ENCODE peak calls at places on chromosomes 4 and X, in eight cellular contexts. B is CD8-positive, alpha-beta T cell; U is MM.1S; H is H9; X is mammary epithelial cell; T is tibial artery; K is pancreas; I is IMR-90. A is an unnamed sample.

GRCh38 chr4:119739796-119740195 is 111.2 kb upstream of the PDE5A start:
- DNase-seq in B (no peak), U (no peak), H (no peak), X (no peak), T (no peak), K (no peak), I (no peak), A (no peak)

GRCh38 chrX:51641421-51642021 is 22.8 kb upstream of the CENPVL3 start:
- DNase-seq in B (no peak), U (peak; percentile 32), H (peak; percentile 38), X (peak; percentile 19), T (no peak), K (no peak), I (peak; percentile 60), A (no peak)

GRCh38 chr4:127782025-127782274 is 172 bp upstream of the HSPA4L start:
- DNase-seq in B (no peak), U (peak; percentile 93), H (peak; percentile 92), X (peak; percentile 87), T (peak; percentile 69), K (peak; percentile 84), I (peak; percentile 81), A (no peak)

GRCh38 chrX:41449615-41450014 is 2.5 kb downstream of the NYX start:
- DNase-seq in B (no peak), U (peak; percentile 53), H (no peak), X (peak; percentile 19), T (no peak), K (no peak), I (peak; percentile 24), A (no peak)

GRCh38 chr4:48906283-48907173 is at the start of gene OCIAD2:
- DNase-seq in B (peak; percentile 70), U (peak; percentile 93), H (peak; percentile 92), X (peak; percentile 57), T (peak; percentile 37), K (peak; percentile 81), I (no peak), A (peak; percentile 47)

GRCh38 chr4:48133668-48134444 is at the start of gene TXK:
- DNase-seq in B (no peak), U (no peak), H (no peak), X (no peak), T (no peak), K (no peak), I (peak; percentile 13), A (no peak)

GRCh38 chr4:47860305-47860704 is 22.4 kb upstream of the CORIN start:
- DNase-seq in B (no peak), U (no peak), H (no peak), X (no peak), T (no peak), K (no peak), I (no peak), A (no peak)

GRCh38 chr4:911221-911751 is 20.8 kb downstream of the GAK start:
- DNase-seq in B (no peak), U (no peak), H (no peak), X (no peak), T (no peak), K (no peak), I (no peak), A (peak; percentile 4)

GRCh38 chr4:84691800-84692199 is 108.9 kb downstream of the CDS1 start:
- DNase-seq in B (no peak), U (no peak), H (no peak), X (no peak), T (no peak), K (no peak), I (no peak), A (no peak)

GRCh38 chrX:127459784-127460183 is 592.4 kb downstream of the ACTRT1 start:
- DNase-seq in B (no peak), U (no peak), H (peak; percentile 57), X (no peak), T (no peak), K (no peak), I (no peak), A (no peak)

GRCh38 chrX:53263597-53264094 is 17.7 kb downstream of the IQSEC2 start:
- DNase-seq in B (no peak), U (no peak), H (no peak), X (peak; percentile 73), T (no peak), K (no peak), I (peak; percentile 71), A (no peak)

GRCh38 chrX:16719334-16720084 is at the start of gene SYAP1:
- DNase-seq in B (peak; percentile 84), U (peak; percentile 92), H (peak; percentile 99), X (peak; percentile 98), T (peak; percentile 92), K (peak; percentile 92), I (peak; percentile 99), A (peak; percentile 99)

GRCh38 chrX:68732906-68733493 is 85.5 kb downstream of the STARD8 start:
- DNase-seq in B (peak; percentile 14), U (peak; percentile 36), H (peak; percentile 72), X (peak; percentile 34), T (peak; percentile 58), K (peak; percentile 38), I (peak; percentile 31), A (peak; percentile 77)

GRCh38 chrX:142295190-142295589 is 90.1 kb upstream of the MAGEC2 start:
- DNase-seq in B (no peak), U (no peak), H (no peak), X (no peak), T (no peak), K (no peak), I (no peak), A (no peak)

GRCh38 chr4:21367567-21367966 is 581.0 kb downstream of the KCNIP4 start:
- DNase-seq in B (no peak), U (no peak), H (no peak), X (no peak), T (no peak), K (no peak), I (no peak), A (no peak)

GRCh38 chrX:12615061-12615460 is 176.2 kb upstream of the PRPS2 start:
- DNase-seq in B (no peak), U (no peak), H (no peak), X (peak; percentile 17), T (no peak), K (no peak), I (no peak), A (no peak)

GRCh38 chr4:184362338-184362737 is 112.0 kb downstream of the IRF2 start:
- DNase-seq in B (no peak), U (no peak), H (peak; percentile 2), X (peak; percentile 39), T (no peak), K (no peak), I (no peak), A (no peak)

GRCh38 chr4:164337219-164337944 is 416.5 kb upstream of the SMIM31 start:
- DNase-seq in B (no peak), U (no peak), H (no peak), X (no peak), T (no peak), K (no peak), I (no peak), A (no peak)

DNA sequence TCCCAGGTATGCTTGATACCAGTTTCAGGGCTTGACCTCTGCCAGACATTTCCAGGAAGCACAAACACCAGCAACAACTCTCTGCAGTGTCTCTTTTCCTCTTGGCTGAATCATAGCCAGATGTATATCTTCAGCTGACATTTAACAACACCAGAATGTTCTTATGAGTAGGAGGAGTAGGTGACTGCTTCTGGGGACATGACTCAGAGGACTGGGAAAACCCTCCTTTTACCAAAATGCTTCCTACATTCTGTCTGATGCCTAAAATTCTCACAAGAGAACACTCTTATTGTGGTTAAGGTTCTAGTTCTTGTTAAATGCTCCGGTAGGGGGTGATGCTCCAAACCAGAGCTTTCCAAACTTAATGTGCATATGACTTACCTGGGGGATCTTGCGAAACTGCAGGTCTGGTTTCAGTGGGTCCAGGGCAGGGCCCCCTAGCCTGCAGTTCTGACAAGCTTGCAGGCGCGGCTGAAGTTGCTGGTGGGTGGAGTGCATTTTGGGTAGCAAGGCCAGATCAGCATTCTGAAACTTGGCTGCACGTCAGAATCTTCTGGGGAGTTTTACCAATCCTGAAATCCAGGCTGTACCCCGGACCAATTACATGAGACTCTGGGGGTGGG is 329.3 kb upstream of the RPS6KA3 start:
- DNase-seq in B (no peak), U (no peak), H (peak; percentile 26), X (peak; percentile 69), T (no peak), K (no peak), I (no peak), A (no peak)
- H3K4me1 ChIP-seq in B (no peaks in the 10 kb centered on the region), U (no peaks in the 10 kb centered on the region), H (no peaks in the 10 kb centered on the region), X (no peaks in the 10 kb centered on the region), T (no peaks in the 10 kb centered on the region), K (no peaks in the 10 kb centered on the region), I (no peaks in the 10 kb centered on the region), A (no peaks in the 10 kb centered on the region)

GRCh38 chr4:108249397-108249796 is 80.7 kb upstream of the LEF1 start:
- DNase-seq in B (no peak), U (no peak), H (no peak), X (no peak), T (no peak), K (no peak), I (no peak), A (no peak)

GRCh38 chr4:108256538-108256937 is 87.8 kb upstream of the LEF1 start:
- DNase-seq in B (no peak), U (no peak), H (no peak), X (no peak), T (no peak), K (no peak), I (no peak), A (no peak)

GRCh38 chr4:108255203-108255747 is 86.5 kb upstream of the LEF1 start:
- DNase-seq in B (no peak), U (no peak), H (no peak), X (no peak), T (no peak), K (no peak), I (no peak), A (no peak)
- TF ChIP-seq CTCF in B (no peak), U (no peak), H (no peak), X (no peak), T (no peak), K (no peak), I (no peak), A (no peak)

GRCh38 chr4:8605289-8605688 is 12.7 kb downstream of the CPZ start:
- DNase-seq in B (no peak), U (no peak), H (no peak), X (no peak), T (no peak), K (no peak), I (no peak), A (no peak)
- H3K27ac ChIP-seq in B (no peak overlapping the region), U (no peak overlapping the region), H (no peak overlapping the region), X (no peak overlapping the region), T (no peak overlapping the region), K (no peak overlapping the region), I (no peak overlapping the region), A (no peak overlapping the region)

GRCh38 chr4:113637363-113637762 is 124.2 kb downstream of the CAMK2D start:
- DNase-seq in B (no peak), U (peak; percentile 51), H (no peak), X (peak; percentile 17), T (no peak), K (no peak), I (peak; percentile 77), A (no peak)

GRCh38 chr4:113641025-113641431 is 120.5 kb downstream of the CAMK2D start:
- DNase-seq in B (no peak), U (peak; percentile 30), H (no peak), X (no peak), T (no peak), K (no peak), I (no peak), A (no peak)

GRCh38 chr4:113636877-113637276 is 124.7 kb downstream of the CAMK2D start:
- DNase-seq in B (no peak), U (peak; percentile 78), H (no peak), X (peak; percentile 53), T (no peak), K (no peak), I (peak; percentile 62), A (no peak)

GRCh38 chr4:113637823-113638691 is 123.5 kb downstream of the CAMK2D start:
- DNase-seq in B (no peak), U (no peak), H (no peak), X (no peak), T (no peak), K (no peak), I (no peak), A (no peak)

GRCh38 chr4:113639311-113639710 is 122.2 kb downstream of the CAMK2D start:
- DNase-seq in B (no peak), U (no peak), H (no peak), X (no peak), T (no peak), K (no peak), I (no peak), A (no peak)
- H3K4me1 ChIP-seq in B (peaks cover 39% of the 10 kb centered on the region), U (peaks cover 26% of the 10 kb centered on the region), H (no peaks in the 10 kb centered on the region), X (peaks cover 9% of the 10 kb centered on the region), T (peaks cover 13% of the 10 kb centered on the region), K (peaks cover 60% of the 10 kb centered on the region), I (peaks cover 15% of the 10 kb centered on the region), A (peaks cover 51% of the 10 kb centered on the region)